ENCODE peak calls at places on chromosomes 11 and 22, in ten cellular contexts. N, S, X, H, C, R, P, T, O and W are unnamed samples.

GRCh38 chr22:42294034-42294985 is 23.9 kb upstream of the TCF20 start:
- DNase-seq in N (no peak), S (peak; percentile 47), X (no peak), H (peak; percentile 69), C (no peak), R (peak; percentile 22), P (no peak), T (peak; percentile 15), O (no peak), W (no peak)

GRCh38 chr11:93662177-93662575 is 694 bp downstream of the CEP295 start:
- DNase-seq in N (no peak), S (no peak), X (no peak), H (no peak), C (no peak), R (no peak), P (no peak), T (peak; percentile 53), O (no peak), W (no peak)

GRCh38 chr11:47152953-47153950 is 23.4 kb downstream of the ARFGAP2 start:
- DNase-seq in N (peak; percentile 85), S (peak; percentile 82), X (peak; percentile 58), H (peak; percentile 88), C (peak; percentile 84), R (peak; percentile 81), P (peak; percentile 25), T (peak; percentile 82), O (peak; percentile 76), W (no peak)

GRCh38 chr22:46801826-46802607 is 39.6 kb downstream of the TBC1D22A start:
- DNase-seq in N (no peak), S (no peak), X (no peak), H (no peak), C (no peak), R (no peak), P (no peak), T (no peak), O (peak; percentile 70), W (no peak)

GRCh38 chr11:46270707-46271106 is 6.8 kb upstream of the CREB3L1 start:
- DNase-seq in N (no peak), S (no peak), X (no peak), H (no peak), C (no peak), R (no peak), P (no peak), T (no peak), O (no peak), W (no peak)

GRCh38 chr11:61473370-61474025 is 35.1 kb upstream of the LRRC10B start:
- DNase-seq in N (no peak), S (no peak), X (no peak), H (peak; percentile 33), C (no peak), R (no peak), P (no peak), T (no peak), O (no peak), W (no peak)

GRCh38 chr11:19963697-19964340 is 196.5 kb downstream of the DBX1 start:
- DNase-seq in N (no peak), S (peak; percentile 36), X (peak; percentile 37), H (no peak), C (no peak), R (no peak), P (no peak), T (no peak), O (no peak), W (no peak)

GRCh38 chr11:101129203-101129943 is at the start of gene PGR:
- DNase-seq in N (no peak), S (no peak), X (no peak), H (no peak), C (no peak), R (peak; percentile 25), P (no peak), T (no peak), O (peak; percentile 68), W (no peak)

GRCh38 chr22:48402591-48403031 is 1425.1 kb downstream of the BRD1 start:
- DNase-seq in N (no peak), S (no peak), X (no peak), H (no peak), C (no peak), R (no peak), P (no peak), T (no peak), O (no peak), W (no peak)

GRCh38 chr11:126163074-126163700 is 48.3 kb downstream of the RPUSD4 start:
- DNase-seq in N (no peak), S (peak; percentile 55), X (no peak), H (peak; percentile 74), C (no peak), R (peak; percentile 92), P (no peak), T (peak; percentile 73), O (no peak), W (no peak)

GRCh38 chr22:49657974-49658550 is 169.6 kb downstream of the BRD1 start:
- DNase-seq in N (no peak), S (no peak), X (no peak), H (no peak), C (no peak), R (no peak), P (no peak), T (no peak), O (peak; percentile 59), W (peak; percentile 20)

GRCh38 chr11:5291207-5291838 is 10.4 kb downstream of the OR51B4 start:
- DNase-seq in N (no peak), S (peak; percentile 52), X (no peak), H (peak; percentile 62), C (no peak), R (peak; percentile 19), P (no peak), T (peak; percentile 58), O (no peak), W (no peak)

GRCh38 chr22:40818192-40818746 is 877 bp downstream of the SLC25A17 start:
- DNase-seq in N (no peak), S (no peak), X (peak; percentile 29), H (no peak), C (no peak), R (no peak), P (no peak), T (no peak), O (no peak), W (no peak)

GRCh38 chr22:28222976-28223375 is 303.9 kb upstream of the PITPNB start:
- DNase-seq in N (no peak), S (peak; percentile 73), X (no peak), H (no peak), C (no peak), R (no peak), P (no peak), T (no peak), O (no peak), W (no peak)

GRCh38 chr11:120590472-120590871 is 78.9 kb downstream of the GRIK4 start:
- DNase-seq in N (no peak), S (no peak), X (no peak), H (no peak), C (no peak), R (no peak), P (no peak), T (peak; percentile 4), O (no peak), W (no peak)